ENCODE peak calls at places on chromosomes 11 and 22, in four cellular contexts. U, Z, G and E are unnamed samples.

GRCh38 chr22:45680932-45681700 is 9.5 kb downstream of the ATXN10 start:
- DNase-seq in U (no peak), Z (no peak), G (peak; percentile 47), E (no peak)

GRCh38 chr11:65184146-65184545 is 2.4 kb downstream of the CAPN1 start:
- DNase-seq in U (no peak), Z (peak; percentile 24), G (no peak), E (no peak)

GRCh38 chr11:78213526-78214330 is 25.0 kb downstream of the USP35 start:
- DNase-seq in U (no peak), Z (no peak), G (no peak), E (no peak)

GRCh38 chr11:75896843-75897419 is 81.9 kb downstream of the UVRAG start:
- DNase-seq in U (no peak), Z (no peak), G (peak; percentile 64), E (peak; percentile 44)

GRCh38 chr11:62689421-62690183 is at the start of gene LRRN4CL:
- DNase-seq in U (no peak), Z (peak; percentile 36), G (peak; percentile 89), E (peak; percentile 32)

GRCh38 chr22:38347944-38348750 is 30.9 kb upstream of the CSNK1E start:
- DNase-seq in U (no peak), Z (peak; percentile 17), G (no peak), E (peak; percentile 99)

GRCh38 chr11:69732910-69733309 is 29.1 kb upstream of the FGF19 start:
- DNase-seq in U (no peak), Z (no peak), G (no peak), E (no peak)

GRCh38 chr22:50701428-50702154 is 29.0 kb downstream of the SHANK3 start:
- DNase-seq in U (no peak), Z (no peak), G (no peak), E (no peak)

GRCh38 chr11:36389811-36390210 is 93.7 kb downstream of the PRR5L start:
- DNase-seq in U (no peak), Z (no peak), G (no peak), E (peak; percentile 51)

DNA sequence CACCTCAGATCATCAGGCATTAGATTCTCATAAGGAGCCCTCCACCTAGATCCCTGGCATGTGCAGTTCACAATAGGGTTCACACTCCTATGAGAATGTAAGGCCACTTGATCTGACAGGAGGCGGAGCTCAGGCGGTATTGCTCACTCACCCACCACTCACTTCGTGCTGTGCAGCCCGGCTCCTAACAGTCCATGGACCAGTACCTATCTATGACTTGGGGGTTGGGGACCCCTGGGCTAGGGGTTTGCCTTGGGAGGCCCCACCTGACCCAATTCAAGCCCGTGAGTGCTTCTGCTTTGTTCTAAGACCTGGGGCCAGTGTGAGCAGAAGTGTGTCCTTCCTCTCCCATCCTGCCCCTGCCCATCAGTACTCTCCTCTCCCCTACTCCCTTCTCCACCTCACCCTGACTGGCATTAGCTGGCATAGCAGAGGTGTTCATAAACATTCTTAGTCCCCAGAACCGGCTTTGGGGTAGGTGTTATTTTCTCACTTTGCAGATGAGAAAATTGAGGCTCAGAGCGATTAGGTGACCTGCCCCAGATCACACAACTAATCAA is 2.2 kb downstream of the APOC3 start:
- DNase-seq in U (no peak), Z (no peak), G (no peak), E (no peak)
- H3K4me3 ChIP-seq in U (no peak overlapping the region), Z (no peak overlapping the region), G (no peak overlapping the region), E (no peak overlapping the region)

DNA sequence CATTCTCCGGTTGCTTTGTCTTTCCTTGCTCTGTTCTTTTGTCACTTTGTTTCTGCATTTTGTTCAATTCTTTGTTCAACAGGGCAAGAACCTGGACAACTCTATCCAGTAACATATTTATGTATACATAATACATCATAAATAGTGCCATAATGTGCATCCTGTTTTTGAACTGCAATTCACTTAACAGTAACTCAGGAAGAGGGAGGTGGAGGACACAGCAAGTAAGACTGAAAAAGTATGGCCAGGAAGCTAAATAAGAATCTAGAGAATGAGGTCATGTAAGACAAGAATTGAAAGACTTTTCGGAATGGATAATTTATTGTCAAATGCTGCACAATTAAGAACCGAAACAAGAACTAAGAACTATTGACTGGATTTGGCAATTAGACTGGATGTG is 29.2 kb upstream of the CHORDC1 start:
- DNase-seq in U (no peak), Z (no peak), G (no peak), E (no peak)
- TF ChIP-seq CTCF in U (no peak), Z (no peak), G (no peak), E (no peak)

GRCh38 chr22:23126165-23127054 is 15.4 kb downstream of the RSPH14 start:
- DNase-seq in U (no peak), Z (no peak), G (no peak), E (no peak)
- H3K4me3 ChIP-seq in U (no peak overlapping the region), Z (no peak overlapping the region), G (no peak overlapping the region), E (no peak overlapping the region)

GRCh38 chr11:110098645-110099044 is 5.5 kb downstream of the ZC3H12C start:
- DNase-seq in U (no peak), Z (no peak), G (no peak), E (peak; percentile 68)
- TF ChIP-seq CTCF in U (no peak), Z (no peak), G (peak; percentile 10), E (no peak)